ENCODE peak calls at places on chromosomes 1 and 21, in five cellular contexts. K, B, F, A and W are unnamed samples.

GRCh38 chr1:165857046-165857801 is 29.8 kb downstream of the UCK2 start:
- DNase-seq in K (no peak), B (no peak), F (peak; percentile 77), A (no peak), W (no peak)

GRCh38 chr1:157496121-157496526 is 56.2 kb downstream of the FCRL5 start:
- DNase-seq in K (no peak), B (no peak), F (peak; percentile 29), A (peak; percentile 60), W (no peak)

GRCh38 chr1:181490740-181491712 is 7.7 kb downstream of the CACNA1E start:
- DNase-seq in K (no peak), B (no peak), F (no peak), A (no peak), W (no peak)

GRCh38 chr1:8858888-8859706 is 19.4 kb downstream of the ENO1 start:
- DNase-seq in K (no peak), B (no peak), F (peak; percentile 46), A (peak; percentile 72), W (peak; percentile 18)

GRCh38 chr21:33797565-33797964 is 118.0 kb downstream of the ATP5PO start:
- DNase-seq in K (no peak), B (no peak), F (no peak), A (no peak), W (no peak)

GRCh38 chr1:11134352-11135266 is 34.9 kb upstream of the EXOSC10 start:
- DNase-seq in K (no peak), B (no peak), F (peak; percentile 71), A (no peak), W (no peak)

GRCh38 chr1:42259059-42259738 is 75.8 kb downstream of the FOXJ3 start:
- DNase-seq in K (no peak), B (peak; percentile 16), F (no peak), A (peak; percentile 63), W (no peak)

GRCh38 chr1:15923241-15923640 is 52.7 kb downstream of the ZBTB17 start:
- DNase-seq in K (no peak), B (no peak), F (no peak), A (no peak), W (no peak)

GRCh38 chr21:42962360-42963007 is 11.9 kb upstream of the PKNOX1 start:
- DNase-seq in K (no peak), B (no peak), F (no peak), A (no peak), W (no peak)

GRCh38 chr1:29962356-29962755 is 726.0 kb downstream of the PTPRU start:
- DNase-seq in K (no peak), B (no peak), F (no peak), A (no peak), W (no peak)

GRCh38 chr21:38878394-38879179 is 72.9 kb downstream of the ETS2 start:
- DNase-seq in K (no peak), B (no peak), F (no peak), A (no peak), W (no peak)

GRCh38 chr1:93350875-93351274 is 5.2 kb downstream of the DR1 start:
- DNase-seq in K (no peak), B (no peak), F (no peak), A (no peak), W (no peak)

GRCh38 chr1:91022518-91022929 is 689 bp upstream of the ZNF644 start:
- DNase-seq in K (no peak), B (no peak), F (no peak), A (no peak), W (no peak)

GRCh38 chr1:13766906-13767564 is 67.0 kb downstream of the PRDM2 start:
- DNase-seq in K (no peak), B (no peak), F (no peak), A (no peak), W (no peak)

GRCh38 chr1:89692601-89693503 is 59.9 kb downstream of the LRRC8C start:
- DNase-seq in K (no peak), B (peak; percentile 43), F (peak; percentile 16), A (peak; percentile 69), W (no peak)

GRCh38 chr1:60982539-60982938 is 99.8 kb upstream of the NFIA start:
- DNase-seq in K (no peak), B (no peak), F (no peak), A (no peak), W (no peak)

GRCh38 chr1:215631489-215631888 is 64.4 kb downstream of the KCTD3 start:
- DNase-seq in K (no peak), B (no peak), F (peak; percentile 67), A (no peak), W (peak; percentile 87)

GRCh38 chr1:36433102-36433501 is 17.1 kb downstream of the OSCP1 start:
- DNase-seq in K (no peak), B (no peak), F (no peak), A (no peak), W (no peak)

GRCh38 chr1:219582310-219582709 is 30.6 kb downstream of the ZC3H11B start:
- DNase-seq in K (no peak), B (peak; percentile 21), F (no peak), A (peak; percentile 48), W (no peak)

GRCh38 chr1:58755468-58755872 is 28.4 kb downstream of the JUN start:
- DNase-seq in K (no peak), B (no peak), F (peak; percentile 15), A (peak; percentile 63), W (no peak)

GRCh38 chr1:81804320-81804719 is 3.6 kb downstream of the ADGRL2 start:
- DNase-seq in K (no peak), B (no peak), F (no peak), A (no peak), W (no peak)

GRCh38 chr1:235702412-235702811 is 52.8 kb upstream of the GNG4 start:
- DNase-seq in K (no peak), B (no peak), F (no peak), A (no peak), W (no peak)

GRCh38 chr1:168485048-168485447 is 58.7 kb downstream of the XCL2 start:
- DNase-seq in K (no peak), B (no peak), F (no peak), A (no peak), W (no peak)

GRCh38 chr1:10507111-10507879 is 32.5 kb downstream of the PEX14 start:
- DNase-seq in K (peak; percentile 40), B (no peak), F (peak; percentile 67), A (peak; percentile 83), W (peak; percentile 44)

GRCh38 chr1:19400875-19401854 is 84.2 kb downstream of the CAPZB start:
- DNase-seq in K (no peak), B (no peak), F (no peak), A (no peak), W (no peak)

GRCh38 chr21:43004926-43005325 is 30.6 kb downstream of the PKNOX1 start:
- DNase-seq in K (no peak), B (no peak), F (no peak), A (no peak), W (no peak)

GRCh38 chr1:62613890-62614289 is 16.6 kb downstream of the ANGPTL3 start:
- DNase-seq in K (no peak), B (no peak), F (no peak), A (no peak), W (no peak)

GRCh38 chr1:109598156-109598555 is 21.3 kb downstream of the GNAT2 start:
- DNase-seq in K (no peak), B (no peak), F (no peak), A (no peak), W (no peak)